ENCODE peak calls at places on chromosomes 4 and X, in six cellular contexts. B is A549, M is NB4, J is HepG2, F is K562, N is endothelial cell of umbilical vein. A is an unnamed sample.

GRCh38 chrX:15497865-15498264 is 2.7 kb upstream of the BMX start:
- DNase-seq in B (peak), M (peak), J (peak), F (peak), N (peak), A (no peak)

GRCh38 chr4:112753333-112753732 is 116.4 kb downstream of the LARP7 start:
- DNase-seq in B (no peak), M (no peak), J (no peak), F (no peak), N (no peak), A (no peak)

GRCh38 chr4:27181672-27182071 is 321.0 kb downstream of the STIM2 start:
- DNase-seq in B (no peak), M (no peak), J (no peak), F (no peak), N (no peak), A (no peak)

GRCh38 chr4:185868983-185869938 is 57.3 kb upstream of the SORBS2 start:
- DNase-seq in B (no peak), M (no peak), J (no peak), F (no peak), N (no peak), A (no peak)

GRCh38 chr4:157706134-157706533 is 466.7 kb downstream of the GASK1B start:
- DNase-seq in B (no peak), M (no peak), J (no peak), F (no peak), N (no peak), A (no peak)

GRCh38 chr4:20960291-20960690 is 260.0 kb downstream of the PACRGL start:
- DNase-seq in B (no peak), M (no peak), J (no peak), F (no peak), N (no peak), A (no peak)

GRCh38 chr4:15163284-15163645 is 161.0 kb downstream of the CPEB2 start:
- DNase-seq in B (no peak), M (no peak), J (no peak), F (no peak), N (no peak), A (no peak)

GRCh38 chrX:39309018-39309620 is 507.9 kb downstream of the MID1IP1 start:
- DNase-seq in B (no peak), M (peak), J (no peak), F (no peak), N (peak), A (no peak)

GRCh38 chr4:71217688-71218087 is 121.1 kb upstream of the SLC4A4 start:
- DNase-seq in B (no peak), M (no peak), J (no peak), F (no peak), N (no peak), A (no peak)

GRCh38 chr4:136036744-136037143 is 1495.5 kb downstream of the PCDH18 start:
- DNase-seq in B (no peak), M (peak), J (no peak), F (no peak), N (no peak), A (no peak)

GRCh38 chrX:9352243-9352642 is 112.6 kb upstream of the TBL1X start:
- DNase-seq in B (no peak), M (no peak), J (no peak), F (no peak), N (no peak), A (peak)

GRCh38 chr4:45621926-45622325 is 501.9 kb downstream of the GABRG1 start:
- DNase-seq in B (no peak), M (no peak), J (no peak), F (no peak), N (no peak), A (no peak)

GRCh38 chr4:97987019-97987648 is 156.1 kb downstream of the STPG2 start:
- DNase-seq in B (peak), M (peak), J (peak), F (peak), N (peak), A (no peak)

GRCh38 chr4:102799816-102800215 is 27.5 kb downstream of the UBE2D3 start:
- DNase-seq in B (no peak), M (no peak), J (no peak), F (no peak), N (no peak), A (no peak)

GRCh38 chrX:106139048-106139447 is 29.1 kb upstream of the PWWP3B start:
- DNase-seq in B (no peak), M (no peak), J (no peak), F (no peak), N (no peak), A (no peak)

GRCh38 chrX:9917861-9918260 is 49.3 kb upstream of the CLDN34 start:
- DNase-seq in B (no peak), M (no peak), J (no peak), F (no peak), N (no peak), A (no peak)

GRCh38 chr4:22514431-22514830 is 1.4 kb downstream of the ADGRA3 start:
- DNase-seq in B (no peak), M (no peak), J (no peak), F (no peak), N (no peak), A (no peak)

GRCh38 chr4:57159866-57160265 is 49.7 kb upstream of the IGFBP7 start:
- DNase-seq in B (no peak), M (no peak), J (no peak), F (no peak), N (no peak), A (no peak)

GRCh38 chrX:45479835-45480422 is 279.3 kb upstream of the DIPK2B start:
- DNase-seq in B (peak), M (no peak), J (peak), F (no peak), N (peak), A (no peak)

GRCh38 chrX:19579485-19579884 is 64.2 kb upstream of the MAP3K15 start:
- DNase-seq in B (no peak), M (no peak), J (no peak), F (peak), N (peak), A (no peak)

GRCh38 chr4:77651820-77652219 is 46.2 kb downstream of the CXCL13 start:
- DNase-seq in B (no peak), M (no peak), J (no peak), F (no peak), N (no peak), A (no peak)

GRCh38 chr4:174521800-174522182 is 497 bp downstream of the HPGD start:
- DNase-seq in B (no peak), M (no peak), J (no peak), F (peak), N (no peak), A (no peak)

GRCh38 chr4:87092389-87093141 is 127.9 kb downstream of the KLHL8 start:
- DNase-seq in B (peak), M (peak), J (peak), F (peak), N (peak), A (no peak)

GRCh38 chr4:139329665-139330200 is 27.5 kb upstream of the NDUFC1 start:
- DNase-seq in B (no peak), M (no peak), J (no peak), F (no peak), N (no peak), A (no peak)

GRCh38 chrX:3176439-3176820 is 135.2 kb downstream of the ARSF start:
- DNase-seq in B (no peak), M (no peak), J (no peak), F (no peak), N (no peak), A (no peak)

GRCh38 chrX:71622347-71623104 is 4.2 kb upstream of the CXCR3 start:
- DNase-seq in B (peak), M (peak), J (peak), F (peak), N (peak), A (peak)

DNA sequence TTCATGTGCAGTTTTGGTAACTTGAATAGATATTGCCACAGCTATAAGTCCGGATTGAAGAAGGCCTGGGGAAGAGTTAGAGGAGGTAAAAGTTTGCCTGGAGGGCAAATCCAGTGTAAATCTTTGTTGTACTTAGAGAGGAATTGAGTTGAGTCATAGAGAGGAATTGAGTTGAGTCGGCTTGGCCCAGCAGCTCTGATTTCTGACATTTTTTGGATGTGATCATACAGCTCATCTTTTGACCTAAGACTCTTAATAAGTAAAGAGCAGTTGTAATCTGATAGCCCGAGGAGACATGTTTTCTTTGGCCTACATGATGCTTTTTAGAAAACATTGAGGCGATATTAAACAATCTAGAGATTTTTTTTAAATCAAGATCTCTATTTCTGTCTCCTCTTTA is 3.9 kb downstream of the KIT start:
- DNase-seq in B (no peak), M (no peak), J (no peak), F (no peak), N (no peak), A (no peak)
- TF ChIP-seq MYC in B (no peak), M (no peak), J (no peak), F (no peak), N (no peak), A (no peak)

GRCh38 chr4:6468376-6468775 is 4.0 kb downstream of the PPP2R2C start:
- DNase-seq in B (no peak), M (no peak), J (no peak), F (no peak), N (no peak), A (no peak)
- TF ChIP-seq MYC in B (no peak), M (no peak), J (no peak), F (no peak), N (no peak), A (no peak)

GRCh38 chr4:147494301-147494700 is 13.4 kb downstream of the EDNRA start:
- DNase-seq in B (no peak), M (no peak), J (no peak), F (no peak), N (no peak), A (no peak)

GRCh38 chr4:147492301-147492700 is 11.4 kb downstream of the EDNRA start:
- DNase-seq in B (no peak), M (no peak), J (no peak), F (no peak), N (no peak), A (no peak)

GRCh38 chr4:147492761-147493160 is 11.9 kb downstream of the EDNRA start:
- DNase-seq in B (no peak), M (no peak), J (no peak), F (no peak), N (peak), A (peak)

GRCh38 chr4:147496500-147496899 is 15.6 kb downstream of the EDNRA start:
- DNase-seq in B (no peak), M (no peak), J (no peak), F (no peak), N (no peak), A (no peak)

DNA sequence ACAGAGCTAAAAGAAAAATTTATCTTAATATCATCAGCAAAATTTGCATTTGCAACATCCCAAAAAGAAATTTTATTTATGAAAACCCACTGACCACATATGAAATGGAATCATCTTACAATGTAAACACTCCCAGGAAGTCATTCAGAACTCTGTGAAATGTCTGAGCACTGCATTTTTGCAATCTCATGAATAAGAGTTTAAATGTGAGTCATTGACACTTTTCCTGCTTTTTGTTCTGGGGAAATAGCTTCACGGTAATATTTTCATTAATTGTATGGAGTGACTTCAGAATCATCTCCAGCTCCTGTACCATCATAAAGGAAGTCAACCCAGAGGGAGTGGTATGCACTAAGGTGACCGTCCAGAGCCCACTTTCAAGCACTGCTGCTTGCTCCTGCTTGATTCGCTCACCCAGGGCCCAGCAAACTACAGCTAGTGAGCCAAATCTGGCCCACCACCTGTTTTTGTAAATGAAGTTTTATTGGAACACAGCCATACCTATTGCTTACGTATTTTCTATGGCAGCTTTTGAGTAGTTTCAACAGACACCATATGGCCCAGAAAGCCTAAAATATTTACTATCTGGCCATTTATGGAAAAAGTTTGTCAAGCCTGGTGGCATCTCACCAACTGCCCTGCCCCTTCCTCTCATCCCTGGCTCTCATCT is 17.3 kb downstream of the EDNRA start:
- DNase-seq in B (no peak), M (no peak), J (no peak), F (no peak), N (peak), A (no peak)
- TF ChIP-seq MYC in B (no peak), M (no peak), J (no peak), F (no peak), N (no peak), A (no peak)

GRCh38 chr4:41791557-41791956 is 43.0 kb upstream of the PHOX2B start:
- DNase-seq in B (no peak), M (peak), J (no peak), F (no peak), N (no peak), A (no peak)

GRCh38 chr4:41784191-41784979 is 35.9 kb upstream of the PHOX2B start:
- DNase-seq in B (no peak), M (no peak), J (no peak), F (no peak), N (no peak), A (no peak)

GRCh38 chr4:41787931-41788330 is 39.4 kb upstream of the PHOX2B start:
- DNase-seq in B (no peak), M (no peak), J (no peak), F (no peak), N (no peak), A (no peak)

DNA sequence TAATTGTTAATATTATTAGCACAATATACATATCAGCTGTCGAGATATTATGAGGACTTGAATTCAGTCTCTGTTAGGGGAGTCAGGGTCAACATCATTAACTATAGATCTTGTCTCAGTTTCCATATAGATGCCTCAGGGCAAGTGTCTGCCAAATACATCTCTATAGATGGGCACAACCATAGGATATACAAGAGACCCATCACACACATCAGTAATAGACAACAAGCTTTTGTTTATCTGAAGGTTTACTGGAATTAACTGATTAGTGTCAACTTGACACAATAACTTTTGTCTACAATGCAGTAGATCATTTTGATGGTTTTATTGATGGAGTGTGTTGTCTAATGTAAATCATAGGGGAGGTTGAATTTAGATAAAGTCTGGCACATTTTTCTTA is 37.1 kb upstream of the PHOX2B start:
- DNase-seq in B (no peak), M (no peak), J (no peak), F (no peak), N (no peak), A (no peak)
- TF ChIP-seq MYC in B (no peak), M (no peak), J (no peak), F (no peak), N (no peak), A (no peak)